ENCODE peak calls at places on chromosomes 2 and 18, in six cellular contexts. One of them, this sample, is unnamed. For H3K79me2, the result is how much of the 10 kb centered on the place peaks cover.

GRCh38 chr2:201996681-201997254 is 36.9 kb upstream of the FZD7 start:
- DNase-seq in Karpas-422: no peak
- DNase-seq in fibroblast of lung: no peak
- DNase-seq in HCT116: no peak
- DNase-seq in HepG2: no peak
- DNase-seq in OCI-LY7: no peak
- DNase-seq in this sample: no peak

GRCh38 chr2:241804326-241805276 is 4.4 kb upstream of the NEU4 start:
- DNase-seq in Karpas-422: peak
- DNase-seq in fibroblast of lung: no peak
- DNase-seq in HCT116: no peak
- DNase-seq in OCI-LY7: peak
- DNase-seq in HepG2: peak
- DNase-seq in this sample: peak

GRCh38 chr2:72923833-72924352 is 6.6 kb downstream of the EMX1 start:
- DNase-seq in OCI-LY7: no peak
- DNase-seq in HCT116: no peak
- DNase-seq in fibroblast of lung: no peak
- DNase-seq in HepG2: no peak
- DNase-seq in Karpas-422: no peak
- DNase-seq in this sample: no peak

GRCh38 chr18:75915941-75916640 is 488.6 kb upstream of the SMIM21 start:
- DNase-seq in HCT116: no peak
- DNase-seq in fibroblast of lung: no peak
- DNase-seq in Karpas-422: no peak
- DNase-seq in HepG2: no peak
- DNase-seq in OCI-LY7: no peak
- DNase-seq in this sample: peak

GRCh38 chr2:222569826-222570225 is 86.1 kb downstream of the FARSB start:
- DNase-seq in fibroblast of lung: peak
- DNase-seq in Karpas-422: no peak
- DNase-seq in OCI-LY7: no peak
- DNase-seq in HepG2: no peak
- DNase-seq in HCT116: no peak
- DNase-seq in this sample: no peak

GRCh38 chr2:56739421-56739820 is 555.6 kb downstream of the CCDC85A start:
- DNase-seq in HepG2: no peak
- DNase-seq in Karpas-422: no peak
- DNase-seq in HCT116: no peak
- DNase-seq in fibroblast of lung: no peak
- DNase-seq in OCI-LY7: no peak
- DNase-seq in this sample: no peak

GRCh38 chr2:65576861-65577601 is 144.6 kb upstream of the SPRED2 start:
- DNase-seq in fibroblast of lung: peak
- DNase-seq in HCT116: peak
- DNase-seq in HepG2: peak
- DNase-seq in OCI-LY7: no peak
- DNase-seq in Karpas-422: no peak
- DNase-seq in this sample: peak

GRCh38 chr2:222756362-222756831 is 84.9 kb downstream of the MOGAT1 start:
- DNase-seq in HCT116: no peak
- DNase-seq in HepG2: peak
- DNase-seq in fibroblast of lung: no peak
- DNase-seq in OCI-LY7: no peak
- DNase-seq in Karpas-422: no peak
- DNase-seq in this sample: no peak

GRCh38 chr2:24883946-24884345 is 36.1 kb downstream of the ADCY3 start:
- DNase-seq in HepG2: no peak
- DNase-seq in fibroblast of lung: peak
- DNase-seq in Karpas-422: no peak
- DNase-seq in HCT116: no peak
- DNase-seq in OCI-LY7: no peak
- DNase-seq in this sample: no peak

GRCh38 chr18:75896865-75897264 is 469.4 kb upstream of the SMIM21 start:
- DNase-seq in HepG2: peak
- DNase-seq in fibroblast of lung: no peak
- DNase-seq in Karpas-422: no peak
- DNase-seq in HCT116: peak
- DNase-seq in OCI-LY7: no peak
- DNase-seq in this sample: peak

GRCh38 chr2:190846746-190847145 is 33.9 kb upstream of the GLS start:
- DNase-seq in OCI-LY7: no peak
- DNase-seq in fibroblast of lung: no peak
- DNase-seq in HepG2: peak
- DNase-seq in Karpas-422: no peak
- DNase-seq in HCT116: no peak
- DNase-seq in this sample: no peak

GRCh38 chr2:162747974-162748373 is 90.6 kb downstream of the KCNH7 start:
- DNase-seq in OCI-LY7: no peak
- DNase-seq in fibroblast of lung: no peak
- DNase-seq in Karpas-422: no peak
- DNase-seq in HCT116: no peak
- DNase-seq in HepG2: no peak
- DNase-seq in this sample: no peak

GRCh38 chr18:32469190-32469611 is 1.5 kb downstream of the GAREM1 start:
- DNase-seq in OCI-LY7: peak
- DNase-seq in fibroblast of lung: peak
- DNase-seq in Karpas-422: no peak
- DNase-seq in HCT116: peak
- DNase-seq in HepG2: peak
- DNase-seq in this sample: peak

GRCh38 chr2:74457129-74457548 is 1.1 kb upstream of the WBP1 start:
- DNase-seq in HepG2: no peak
- DNase-seq in Karpas-422: no peak
- DNase-seq in HCT116: no peak
- DNase-seq in OCI-LY7: no peak
- DNase-seq in fibroblast of lung: peak
- DNase-seq in this sample: no peak

GRCh38 chr18:11909597-11910026 is 1.5 kb upstream of the MPPE1 start:
- DNase-seq in fibroblast of lung: peak
- DNase-seq in Karpas-422: no peak
- DNase-seq in HepG2: peak
- DNase-seq in HCT116: no peak
- DNase-seq in OCI-LY7: no peak
- DNase-seq in this sample: no peak

GRCh38 chr2:30871980-30872789 is 64.9 kb upstream of the CAPN13 start:
- DNase-seq in OCI-LY7: no peak
- DNase-seq in Karpas-422: no peak
- DNase-seq in fibroblast of lung: no peak
- DNase-seq in HCT116: no peak
- DNase-seq in HepG2: no peak
- DNase-seq in this sample: peak

GRCh38 chr18:27239669-27240068 is 54.6 kb upstream of the CHST9 start:
- DNase-seq in HCT116: no peak
- DNase-seq in fibroblast of lung: no peak
- DNase-seq in HepG2: no peak
- DNase-seq in Karpas-422: no peak
- DNase-seq in OCI-LY7: no peak
- DNase-seq in this sample: no peak

GRCh38 chr2:225104321-225104720 is 62.1 kb upstream of the DOCK10 start:
- DNase-seq in Karpas-422: no peak
- DNase-seq in OCI-LY7: no peak
- DNase-seq in HepG2: no peak
- DNase-seq in HCT116: no peak
- DNase-seq in fibroblast of lung: no peak
- DNase-seq in this sample: no peak

GRCh38 chr18:60019463-60019840 is 119.7 kb downstream of the PMAIP1 start:
- DNase-seq in Karpas-422: no peak
- DNase-seq in HCT116: no peak
- DNase-seq in HepG2: no peak
- DNase-seq in OCI-LY7: no peak
- DNase-seq in fibroblast of lung: peak
- DNase-seq in this sample: peak

GRCh38 chr2:203918264-203918663 is 18.3 kb upstream of the ICOS start:
- DNase-seq in fibroblast of lung: no peak
- DNase-seq in HCT116: no peak
- DNase-seq in HepG2: no peak
- DNase-seq in OCI-LY7: no peak
- DNase-seq in Karpas-422: no peak
- DNase-seq in this sample: peak

GRCh38 chr2:48114256-48114655 is 208.0 kb upstream of the FBXO11 start:
- DNase-seq in HepG2: peak
- DNase-seq in HCT116: peak
- DNase-seq in fibroblast of lung: peak
- DNase-seq in OCI-LY7: no peak
- DNase-seq in Karpas-422: peak
- DNase-seq in this sample: no peak

GRCh38 chr2:180625006-180625844 is 355.2 kb upstream of the UBE2E3 start:
- DNase-seq in Karpas-422: no peak
- DNase-seq in HCT116: no peak
- DNase-seq in HepG2: no peak
- DNase-seq in fibroblast of lung: peak
- DNase-seq in OCI-LY7: no peak
- DNase-seq in this sample: no peak

GRCh38 chr2:120653871-120654270 is 81.8 kb upstream of the GLI2 start:
- DNase-seq in OCI-LY7: no peak
- DNase-seq in Karpas-422: no peak
- DNase-seq in HepG2: no peak
- DNase-seq in HCT116: no peak
- DNase-seq in fibroblast of lung: no peak
- DNase-seq in this sample: no peak

GRCh38 chr2:120653026-120653425 is 82.6 kb upstream of the GLI2 start:
- DNase-seq in HepG2: no peak
- DNase-seq in fibroblast of lung: no peak
- DNase-seq in OCI-LY7: no peak
- DNase-seq in Karpas-422: no peak
- DNase-seq in HCT116: no peak
- DNase-seq in this sample: no peak

GRCh38 chr2:120651818-120652217 is 83.8 kb upstream of the GLI2 start:
- DNase-seq in OCI-LY7: no peak
- DNase-seq in HepG2: no peak
- DNase-seq in HCT116: no peak
- DNase-seq in Karpas-422: no peak
- DNase-seq in fibroblast of lung: no peak
- DNase-seq in this sample: no peak

GRCh38 chr2:120656273-120656960 is 79.3 kb upstream of the GLI2 start:
- DNase-seq in HCT116: no peak
- DNase-seq in OCI-LY7: no peak
- DNase-seq in fibroblast of lung: peak
- DNase-seq in Karpas-422: no peak
- DNase-seq in HepG2: no peak
- DNase-seq in this sample: no peak

GRCh38 chr2:120654383-120655134 is 81.1 kb upstream of the GLI2 start:
- DNase-seq in OCI-LY7: no peak
- DNase-seq in HCT116: no peak
- DNase-seq in fibroblast of lung: no peak
- DNase-seq in Karpas-422: no peak
- DNase-seq in HepG2: no peak
- DNase-seq in this sample: peak
- H3K4me3 ChIP-seq in OCI-LY7: no peak
- H3K4me3 ChIP-seq in HCT116: no peak
- H3K4me3 ChIP-seq in fibroblast of lung: no peak
- H3K4me3 ChIP-seq in Karpas-422: no peak
- H3K4me3 ChIP-seq in HepG2: no peak
- H3K4me3 ChIP-seq in this sample: no peak

GRCh38 chr18:2969695-2970094 is 43.2 kb downstream of the LPIN2 start:
- DNase-seq in HCT116: no peak
- DNase-seq in fibroblast of lung: no peak
- DNase-seq in HepG2: no peak
- DNase-seq in Karpas-422: no peak
- DNase-seq in OCI-LY7: no peak
- DNase-seq in this sample: no peak
- H3K79me2 ChIP-seq in HCT116: under half
- H3K79me2 ChIP-seq in fibroblast of lung: half or more
- H3K79me2 ChIP-seq in HepG2: half or more
- H3K79me2 ChIP-seq in Karpas-422: under half
- H3K79me2 ChIP-seq in OCI-LY7: under half
- H3K79me2 ChIP-seq in this sample: under half

DNA sequence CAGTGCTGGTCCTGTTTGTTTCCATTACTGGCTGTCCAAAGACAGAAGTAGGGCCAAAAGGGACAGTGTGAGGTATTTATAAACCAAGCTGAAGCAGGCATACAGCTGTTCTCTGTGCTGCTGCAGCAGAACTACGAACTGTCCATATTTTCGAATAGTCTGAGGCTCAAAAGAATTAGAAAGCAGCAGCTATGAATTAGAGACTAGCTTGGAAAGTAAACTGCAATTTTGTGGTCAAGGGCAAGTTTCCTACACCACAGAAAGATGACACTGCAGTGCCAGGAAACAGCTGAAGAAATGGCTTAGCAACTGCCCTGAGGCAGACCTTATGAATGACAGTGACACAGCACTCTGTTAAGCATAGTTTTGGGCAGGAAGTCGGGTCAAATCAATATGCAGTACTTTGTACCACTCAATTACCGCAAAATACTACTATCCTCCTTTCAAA is 125.3 kb downstream of the TMEM131 start:
- DNase-seq in Karpas-422: no peak
- DNase-seq in HepG2: peak
- DNase-seq in OCI-LY7: peak
- DNase-seq in fibroblast of lung: peak
- DNase-seq in HCT116: peak
- DNase-seq in this sample: peak
- H3K4me3 ChIP-seq in Karpas-422: no peak
- H3K4me3 ChIP-seq in HepG2: no peak
- H3K4me3 ChIP-seq in OCI-LY7: no peak
- H3K4me3 ChIP-seq in fibroblast of lung: no peak
- H3K4me3 ChIP-seq in HCT116: peak
- H3K4me3 ChIP-seq in this sample: no peak

DNA sequence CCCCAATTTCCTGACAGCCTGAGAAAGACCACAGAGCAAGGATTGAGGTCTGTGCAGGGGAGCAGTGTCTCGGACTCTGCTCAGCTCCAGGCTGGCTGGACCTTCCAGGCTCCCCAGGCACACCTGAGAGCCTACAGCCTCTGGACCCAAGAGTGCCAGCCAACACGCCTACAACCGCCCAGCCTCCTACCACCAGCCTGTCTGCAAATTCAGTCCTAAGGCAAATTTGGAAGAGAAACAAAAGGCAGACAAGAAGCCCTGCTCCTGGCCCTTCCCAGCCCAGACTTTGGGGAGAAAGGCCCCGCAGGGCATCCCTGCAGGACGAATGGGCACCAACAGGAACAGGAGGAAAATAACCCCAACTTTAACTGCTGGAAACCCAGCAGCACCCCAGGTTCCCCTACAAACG is 1.9 kb downstream of the HS6ST1 start:
- DNase-seq in Karpas-422: no peak
- DNase-seq in HCT116: no peak
- DNase-seq in HepG2: no peak
- DNase-seq in OCI-LY7: no peak
- DNase-seq in fibroblast of lung: no peak
- DNase-seq in this sample: no peak
- H3K79me2 ChIP-seq in Karpas-422: under half
- H3K79me2 ChIP-seq in HCT116: half or more
- H3K79me2 ChIP-seq in HepG2: half or more
- H3K79me2 ChIP-seq in OCI-LY7: under half
- H3K79me2 ChIP-seq in fibroblast of lung: half or more
- H3K79me2 ChIP-seq in this sample: half or more